ENCODE peak calls at places on chromosome 10, in seven cellular contexts. One of them, this sample, is unnamed.

GRCh38 chr10:78533776-78534175 is 500.1 kb downstream of the RPS24 start:
- DNase-seq in heart right ventricle: no peak
- DNase-seq in right atrium auricular region: no peak
- DNase-seq in K562: no peak
- DNase-seq in sigmoid colon: no peak
- DNase-seq in dorsolateral prefrontal cortex: no peak
- DNase-seq in ascending aorta: no peak
- DNase-seq in this sample: no peak

GRCh38 chr10:93921338-93921737 is 27.6 kb downstream of the SLC35G1 start:
- DNase-seq in heart right ventricle: no peak
- DNase-seq in right atrium auricular region: no peak
- DNase-seq in sigmoid colon: no peak
- DNase-seq in ascending aorta: no peak
- DNase-seq in dorsolateral prefrontal cortex: no peak
- DNase-seq in K562: peak
- DNase-seq in this sample: peak

GRCh38 chr10:4132216-4132556 is 347.2 kb upstream of the KLF6 start:
- DNase-seq in sigmoid colon: no peak
- DNase-seq in K562: no peak
- DNase-seq in right atrium auricular region: no peak
- DNase-seq in ascending aorta: no peak
- DNase-seq in dorsolateral prefrontal cortex: no peak
- DNase-seq in heart right ventricle: no peak
- DNase-seq in this sample: no peak

GRCh38 chr10:35212856-35213255 is 86.2 kb downstream of the CREM start:
- DNase-seq in sigmoid colon: peak
- DNase-seq in K562: no peak
- DNase-seq in right atrium auricular region: no peak
- DNase-seq in heart right ventricle: no peak
- DNase-seq in dorsolateral prefrontal cortex: no peak
- DNase-seq in ascending aorta: peak
- DNase-seq in this sample: no peak

GRCh38 chr10:125024496-125025234 is 82.7 kb downstream of the ZRANB1 start:
- DNase-seq in dorsolateral prefrontal cortex: no peak
- DNase-seq in ascending aorta: no peak
- DNase-seq in heart right ventricle: no peak
- DNase-seq in sigmoid colon: no peak
- DNase-seq in K562: no peak
- DNase-seq in right atrium auricular region: no peak
- DNase-seq in this sample: no peak

GRCh38 chr10:102152545-102152890 is 329 bp downstream of the NOLC1 start:
- DNase-seq in sigmoid colon: no peak
- DNase-seq in dorsolateral prefrontal cortex: no peak
- DNase-seq in K562: no peak
- DNase-seq in heart right ventricle: no peak
- DNase-seq in right atrium auricular region: no peak
- DNase-seq in ascending aorta: no peak
- DNase-seq in this sample: no peak

GRCh38 chr10:29304259-29305030 is 15.6 kb downstream of the LYZL1 start:
- DNase-seq in right atrium auricular region: peak
- DNase-seq in heart right ventricle: peak
- DNase-seq in dorsolateral prefrontal cortex: peak
- DNase-seq in ascending aorta: peak
- DNase-seq in sigmoid colon: peak
- DNase-seq in K562: peak
- DNase-seq in this sample: peak

GRCh38 chr10:88962336-88962735 is 9.8 kb upstream of the ACTA2 start:
- DNase-seq in ascending aorta: no peak
- DNase-seq in heart right ventricle: no peak
- DNase-seq in right atrium auricular region: no peak
- DNase-seq in sigmoid colon: no peak
- DNase-seq in dorsolateral prefrontal cortex: no peak
- DNase-seq in K562: no peak
- DNase-seq in this sample: no peak

GRCh38 chr10:13417459-13418126 is 69.5 kb upstream of the SEPHS1 start:
- DNase-seq in dorsolateral prefrontal cortex: no peak
- DNase-seq in ascending aorta: no peak
- DNase-seq in right atrium auricular region: no peak
- DNase-seq in sigmoid colon: no peak
- DNase-seq in K562: peak
- DNase-seq in heart right ventricle: no peak
- DNase-seq in this sample: no peak

GRCh38 chr10:79176949-79177602 is 108.3 kb downstream of the ZMIZ1 start:
- DNase-seq in dorsolateral prefrontal cortex: no peak
- DNase-seq in right atrium auricular region: no peak
- DNase-seq in sigmoid colon: peak
- DNase-seq in heart right ventricle: peak
- DNase-seq in K562: no peak
- DNase-seq in ascending aorta: no peak
- DNase-seq in this sample: no peak

GRCh38 chr10:15068802-15069201 is 19.8 kb downstream of the ACBD7 start:
- DNase-seq in dorsolateral prefrontal cortex: no peak
- DNase-seq in ascending aorta: no peak
- DNase-seq in right atrium auricular region: no peak
- DNase-seq in K562: no peak
- DNase-seq in heart right ventricle: no peak
- DNase-seq in sigmoid colon: no peak
- DNase-seq in this sample: peak

GRCh38 chr10:30125484-30125883 is 66.1 kb upstream of the JCAD start:
- DNase-seq in dorsolateral prefrontal cortex: no peak
- DNase-seq in sigmoid colon: no peak
- DNase-seq in ascending aorta: no peak
- DNase-seq in heart right ventricle: no peak
- DNase-seq in right atrium auricular region: no peak
- DNase-seq in K562: no peak
- DNase-seq in this sample: no peak

GRCh38 chr10:132400547-132401151 is 3.6 kb downstream of the PWWP2B start:
- DNase-seq in right atrium auricular region: no peak
- DNase-seq in dorsolateral prefrontal cortex: no peak
- DNase-seq in heart right ventricle: no peak
- DNase-seq in ascending aorta: no peak
- DNase-seq in K562: no peak
- DNase-seq in sigmoid colon: peak
- DNase-seq in this sample: no peak

GRCh38 chr10:50407077-50407801 is 155.9 kb upstream of the ASAH2 start:
- DNase-seq in dorsolateral prefrontal cortex: no peak
- DNase-seq in ascending aorta: no peak
- DNase-seq in right atrium auricular region: no peak
- DNase-seq in heart right ventricle: no peak
- DNase-seq in sigmoid colon: no peak
- DNase-seq in K562: no peak
- DNase-seq in this sample: no peak

GRCh38 chr10:91051834-91052233 is 130.9 kb upstream of the ANKRD1 start:
- DNase-seq in ascending aorta: peak
- DNase-seq in heart right ventricle: peak
- DNase-seq in dorsolateral prefrontal cortex: no peak
- DNase-seq in sigmoid colon: peak
- DNase-seq in right atrium auricular region: peak
- DNase-seq in K562: no peak
- DNase-seq in this sample: no peak

GRCh38 chr10:49441488-49442476 is 45.9 kb upstream of the DRGX start:
- DNase-seq in dorsolateral prefrontal cortex: no peak
- DNase-seq in right atrium auricular region: no peak
- DNase-seq in heart right ventricle: no peak
- DNase-seq in sigmoid colon: no peak
- DNase-seq in K562: no peak
- DNase-seq in ascending aorta: no peak
- DNase-seq in this sample: no peak

GRCh38 chr10:90032519-90032918 is 331.1 kb downstream of the KIF20B start:
- DNase-seq in dorsolateral prefrontal cortex: no peak
- DNase-seq in right atrium auricular region: no peak
- DNase-seq in K562: no peak
- DNase-seq in sigmoid colon: no peak
- DNase-seq in heart right ventricle: no peak
- DNase-seq in ascending aorta: no peak
- DNase-seq in this sample: no peak

GRCh38 chr10:81874878-81875679 is at the start of gene NRG3:
- DNase-seq in heart right ventricle: no peak
- DNase-seq in dorsolateral prefrontal cortex: no peak
- DNase-seq in K562: no peak
- DNase-seq in ascending aorta: no peak
- DNase-seq in right atrium auricular region: no peak
- DNase-seq in sigmoid colon: no peak
- DNase-seq in this sample: peak
- H3K4me3 ChIP-seq in heart right ventricle: peak
- H3K4me3 ChIP-seq in dorsolateral prefrontal cortex: peak
- H3K4me3 ChIP-seq in K562: no peak
- H3K4me3 ChIP-seq in ascending aorta: peak
- H3K4me3 ChIP-seq in right atrium auricular region: peak
- H3K4me3 ChIP-seq in sigmoid colon: peak
- H3K4me3 ChIP-seq in this sample: peak

GRCh38 chr10:62618576-62619408 is 185.7 kb upstream of the ADO start:
- DNase-seq in sigmoid colon: peak
- DNase-seq in heart right ventricle: no peak
- DNase-seq in K562: no peak
- DNase-seq in ascending aorta: no peak
- DNase-seq in dorsolateral prefrontal cortex: no peak
- DNase-seq in right atrium auricular region: no peak
- DNase-seq in this sample: no peak
- TF ChIP-seq CTCF in sigmoid colon: no peak
- TF ChIP-seq CTCF in heart right ventricle: no peak
- TF ChIP-seq CTCF in K562: no peak
- TF ChIP-seq CTCF in ascending aorta: no peak
- TF ChIP-seq CTCF in dorsolateral prefrontal cortex: no peak
- TF ChIP-seq CTCF in right atrium auricular region: no peak
- TF ChIP-seq CTCF in this sample: no peak

DNA sequence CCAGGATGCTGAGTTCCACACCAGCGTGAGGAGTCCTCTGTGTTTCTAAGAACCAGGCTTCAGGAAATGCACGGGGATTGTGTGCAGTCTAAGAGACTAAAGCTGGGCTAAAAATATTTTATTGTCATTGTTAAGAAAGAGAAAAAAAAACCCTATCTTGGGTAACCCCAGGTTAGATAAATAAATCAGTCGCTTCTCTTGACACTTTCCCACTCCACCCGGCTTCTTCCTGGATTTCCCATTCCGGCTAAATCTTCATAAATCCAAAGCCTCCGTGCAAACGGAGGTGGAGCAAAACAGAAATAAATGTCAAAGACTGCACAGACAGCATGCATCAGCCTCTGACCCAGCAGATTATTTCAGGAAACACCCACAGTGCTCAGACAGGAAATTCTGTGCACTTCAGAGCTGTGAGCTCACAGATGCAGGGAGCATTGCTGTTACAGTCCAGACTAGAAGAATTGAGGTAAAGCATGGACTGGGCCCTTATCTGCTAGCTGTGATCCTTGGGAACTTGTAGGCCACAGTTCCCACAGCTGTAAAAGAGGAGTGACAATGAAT is 44.8 kb upstream of the GRID1 start:
- DNase-seq in right atrium auricular region: no peak
- DNase-seq in dorsolateral prefrontal cortex: no peak
- DNase-seq in ascending aorta: no peak
- DNase-seq in sigmoid colon: no peak
- DNase-seq in heart right ventricle: peak
- DNase-seq in K562: no peak
- DNase-seq in this sample: no peak
- H3K4me3 ChIP-seq in right atrium auricular region: no peak
- H3K4me3 ChIP-seq in dorsolateral prefrontal cortex: no peak
- H3K4me3 ChIP-seq in ascending aorta: no peak
- H3K4me3 ChIP-seq in sigmoid colon: no peak
- H3K4me3 ChIP-seq in heart right ventricle: no peak
- H3K4me3 ChIP-seq in K562: no peak
- H3K4me3 ChIP-seq in this sample: no peak

DNA sequence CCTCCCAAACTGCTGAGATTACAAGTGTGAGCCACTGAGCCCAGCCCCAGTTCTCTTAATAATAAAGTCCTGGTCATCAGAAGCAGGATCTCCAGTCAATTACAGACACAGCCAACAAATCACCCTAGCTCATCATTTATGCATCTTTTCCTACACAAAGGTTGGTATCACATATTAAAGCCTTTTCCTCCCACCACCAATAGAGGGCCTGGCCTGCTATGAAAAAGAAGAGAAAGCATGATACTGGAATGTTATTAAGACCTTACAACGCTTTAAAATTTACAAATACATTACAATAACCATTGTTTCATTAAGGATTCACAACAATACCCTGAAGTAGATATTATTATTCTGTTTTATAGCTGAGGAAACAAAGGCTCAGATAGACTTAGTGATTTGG is 25.9 kb downstream of the VAX1 start:
- DNase-seq in heart right ventricle: no peak
- DNase-seq in K562: no peak
- DNase-seq in dorsolateral prefrontal cortex: no peak
- DNase-seq in right atrium auricular region: no peak
- DNase-seq in sigmoid colon: no peak
- DNase-seq in ascending aorta: no peak
- DNase-seq in this sample: no peak
- TF ChIP-seq CTCF in heart right ventricle: no peak
- TF ChIP-seq CTCF in K562: no peak
- TF ChIP-seq CTCF in dorsolateral prefrontal cortex: peak
- TF ChIP-seq CTCF in right atrium auricular region: no peak
- TF ChIP-seq CTCF in sigmoid colon: no peak
- TF ChIP-seq CTCF in ascending aorta: no peak
- TF ChIP-seq CTCF in this sample: peak

GRCh38 chr10:43202657-43203490 is 64.0 kb downstream of the RASGEF1A start:
- DNase-seq in heart right ventricle: peak
- DNase-seq in ascending aorta: peak
- DNase-seq in dorsolateral prefrontal cortex: peak
- DNase-seq in sigmoid colon: no peak
- DNase-seq in right atrium auricular region: peak
- DNase-seq in K562: peak
- DNase-seq in this sample: peak
- H3K4me3 ChIP-seq in heart right ventricle: peak
- H3K4me3 ChIP-seq in ascending aorta: peak
- H3K4me3 ChIP-seq in dorsolateral prefrontal cortex: peak
- H3K4me3 ChIP-seq in sigmoid colon: peak
- H3K4me3 ChIP-seq in right atrium auricular region: peak
- H3K4me3 ChIP-seq in K562: peak
- H3K4me3 ChIP-seq in this sample: no peak

DNA sequence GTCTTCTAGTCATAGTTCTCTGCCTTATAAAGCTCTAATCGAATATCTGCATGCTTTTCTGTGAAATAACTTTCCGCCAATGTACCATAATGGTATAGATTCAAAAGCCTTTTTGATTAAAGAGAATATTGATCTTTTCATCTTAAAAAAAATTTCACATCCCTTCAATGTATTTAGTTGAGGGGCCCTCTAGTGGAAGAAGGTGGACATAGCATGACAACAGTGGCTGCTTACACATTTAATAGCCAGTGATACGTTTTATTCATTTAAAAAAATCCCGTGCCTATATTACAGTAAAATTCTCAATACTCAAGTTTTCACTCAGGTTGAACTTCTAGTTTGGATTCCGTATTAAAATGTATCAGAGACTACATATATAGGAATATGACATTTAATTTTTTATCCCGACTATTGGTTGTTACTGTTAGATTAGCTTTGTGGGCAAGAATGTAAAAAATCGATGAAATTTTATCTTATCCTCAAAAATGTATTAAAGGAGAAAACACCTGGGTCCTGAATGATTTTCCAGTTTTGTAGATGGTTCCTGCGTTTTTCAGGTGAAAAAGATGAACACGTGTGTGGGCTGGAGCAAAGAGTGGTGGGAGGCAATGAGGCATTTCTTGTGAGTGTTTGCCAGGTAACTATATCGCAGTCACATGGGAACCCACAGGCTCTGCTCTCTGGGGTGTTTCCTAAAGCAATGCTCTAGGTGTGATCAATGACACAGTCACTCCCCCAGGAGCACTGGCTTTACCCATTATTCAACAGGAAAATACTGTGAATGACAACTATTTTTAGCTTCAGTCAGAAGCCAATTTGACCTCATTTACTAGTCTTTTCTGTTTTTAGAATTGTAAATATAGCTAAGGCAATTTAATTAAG is 24.1 kb upstream of the PNLIP start:
- DNase-seq in K562: peak
- DNase-seq in ascending aorta: no peak
- DNase-seq in sigmoid colon: no peak
- DNase-seq in dorsolateral prefrontal cortex: no peak
- DNase-seq in right atrium auricular region: no peak
- DNase-seq in heart right ventricle: peak
- DNase-seq in this sample: peak
- TF ChIP-seq CTCF in K562: peak
- TF ChIP-seq CTCF in ascending aorta: peak
- TF ChIP-seq CTCF in sigmoid colon: peak
- TF ChIP-seq CTCF in dorsolateral prefrontal cortex: peak
- TF ChIP-seq CTCF in right atrium auricular region: peak
- TF ChIP-seq CTCF in heart right ventricle: peak
- TF ChIP-seq CTCF in this sample: peak